ENCODE peak calls at places on chromosomes 13 and 19, in six cellular contexts. B, R, H, P, W and C are unnamed samples.

GRCh38 chr19:14563590-14563926 is 8.3 kb downstream of the NDUFB7 start:
- DNase-seq in R (no peak), P (no peak), B (no peak), W (no peak), H (no peak), C (no peak)

GRCh38 chr19:1811472-1811894 is 593 bp downstream of the ATP8B3 start:
- DNase-seq in H (no peak), B (peak; percentile 66), R (peak; percentile 67), W (peak; percentile 91), P (no peak), C (no peak)

GRCh38 chr19:23436944-23437343 is 41.7 kb upstream of the ZNF91 start:
- DNase-seq in P (no peak), R (no peak), B (no peak), H (no peak), W (no peak), C (peak; percentile 28)

GRCh38 chr13:41546372-41547252 is 89.3 kb downstream of the RGCC start:
- DNase-seq in H (no peak), R (peak; percentile 89), P (no peak), W (no peak), B (peak; percentile 92), C (no peak)

GRCh38 chr19:53311897-53312296 is 21.7 kb upstream of the ZNF845 start:
- DNase-seq in B (no peak), H (no peak), P (no peak), W (no peak), R (no peak), C (no peak)

GRCh38 chr19:33775731-33776487 is 20.8 kb upstream of the KCTD15 start:
- DNase-seq in B (no peak), W (no peak), P (no peak), R (no peak), H (no peak), C (no peak)

GRCh38 chr13:110138009-110138699 is 168.8 kb downstream of the COL4A1 start:
- DNase-seq in B (peak; percentile 89), W (peak; percentile 95), P (no peak), H (no peak), R (peak; percentile 79), C (peak; percentile 65)

GRCh38 chr13:80341771-80342271 is 895 bp upstream of the SPRY2 start:
- DNase-seq in B (peak; percentile 64), W (no peak), R (peak; percentile 43), H (no peak), P (peak; percentile 74), C (peak; percentile 53)

GRCh38 chr13:99981115-99982020 is at the start of gene ZIC2:
- DNase-seq in W (peak; percentile 35), R (no peak), H (no peak), B (no peak), P (peak; percentile 93), C (peak; percentile 85)

GRCh38 chr19:43028866-43029265 is 2.6 kb upstream of the PSG11 start:
- DNase-seq in W (no peak), P (no peak), R (no peak), H (no peak), B (no peak), C (no peak)

GRCh38 chr13:97429681-97430081 is 4.3 kb upstream of the RAP2A start:
- DNase-seq in P (no peak), H (no peak), W (no peak), R (peak; percentile 50), B (no peak), C (no peak)

GRCh38 chr19:6127716-6128335 is 7.6 kb upstream of the ACSBG2 start:
- DNase-seq in R (peak; percentile 43), P (no peak), W (no peak), B (peak; percentile 28), H (no peak), C (no peak)
- H2BK120ac ChIP-seq in R (no peak overlapping the region), P (no peak overlapping the region), W (no peak overlapping the region), B (no peak overlapping the region), H (no peak overlapping the region), C (no peak overlapping the region)

GRCh38 chr13:76210262-76210661 is 574.1 kb downstream of the LMO7 start:
- DNase-seq in W (no peak), P (no peak), H (no peak), B (peak; percentile 20), R (no peak), C (no peak)
- H4K91ac ChIP-seq in W (no peak overlapping the region), P (no peak overlapping the region), H (no peak overlapping the region), B (no peak overlapping the region), R (no peak overlapping the region), C (no peak overlapping the region)

GRCh38 chr13:75636339-75637095 is 387 bp downstream of the LMO7 start:
- DNase-seq in W (peak; percentile 54), H (no peak), P (peak; percentile 32), B (peak; percentile 61), R (peak; percentile 46), C (peak; percentile 69)
- H2BK120ac ChIP-seq in W (peak overlapping the region; percentile 44), H (no peak overlapping the region), P (no peak overlapping the region), B (peak overlapping the region; percentile 98), R (peak overlapping the region; percentile 92), C (no peak overlapping the region)

GRCh38 chr19:40661616-40662015 is 28.8 kb downstream of the NUMBL start:
- DNase-seq in W (peak; percentile 65), R (no peak), H (no peak), B (no peak), P (no peak), C (no peak)

GRCh38 chr19:40659566-40659965 is 30.9 kb downstream of the NUMBL start:
- DNase-seq in P (no peak), R (no peak), H (no peak), B (no peak), W (no peak), C (no peak)

GRCh38 chr19:40659116-40659515 is 31.3 kb downstream of the NUMBL start:
- DNase-seq in W (no peak), H (no peak), R (no peak), B (no peak), P (no peak), C (no peak)

GRCh38 chr19:40662925-40663711 is 27.3 kb downstream of the NUMBL start:
- DNase-seq in B (peak; percentile 86), H (peak; percentile 70), W (peak; percentile 88), R (peak; percentile 84), P (peak; percentile 89), C (peak; percentile 88)

DNA sequence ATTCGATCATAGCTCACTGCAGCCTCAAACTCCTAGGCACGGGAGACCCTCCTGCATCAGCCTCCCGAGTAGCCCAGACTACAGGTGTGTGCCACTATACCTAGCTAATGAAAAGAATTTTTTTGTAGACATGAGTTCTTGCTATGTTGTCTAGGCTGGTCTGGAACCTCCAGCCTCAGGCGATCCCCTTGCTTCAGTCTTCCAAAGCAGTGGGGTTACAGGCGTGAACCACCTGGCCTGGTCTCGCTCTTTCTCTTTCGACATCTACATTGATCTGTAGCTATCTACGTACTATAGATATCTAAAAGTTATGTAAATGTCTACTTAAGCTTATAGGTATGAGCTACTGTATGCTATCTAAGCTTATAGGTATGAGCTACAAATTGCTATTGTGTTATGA is 32.4 kb downstream of the NUMBL start:
- DNase-seq in W (peak; percentile 92), R (no peak), B (no peak), P (no peak), H (no peak), C (no peak)
- H4K91ac ChIP-seq in W (no peak overlapping the region), R (no peak overlapping the region), B (no peak overlapping the region), P (no peak overlapping the region), H (no peak overlapping the region), C (no peak overlapping the region)